ENCODE peak calls at places on chromosomes 13 and 19, in four cellular contexts. D is EL, O is pons, Z is mucosa of gallbladder. E is an unnamed sample.

GRCh38 chr13:23643828-23644419 is 73.7 kb downstream of the TNFRSF19 start:
- DNase-seq in D (no peak), O (no peak), Z (no peak), E (no peak)

GRCh38 chr13:98270819-98271218 is 93.8 kb upstream of the RNF113B start:
- DNase-seq in Z (no peak), O (no peak), D (no peak), E (no peak)

GRCh38 chr13:89609318-89609717 is 1738.2 kb upstream of the MIR17HG start:
- DNase-seq in Z (no peak), D (no peak), O (no peak), E (no peak)

GRCh38 chr13:30340367-30341184 is 33.2 kb upstream of the KATNAL1 start:
- DNase-seq in Z (peak; percentile 24), D (peak; percentile 92), O (no peak), E (peak; percentile 89)

GRCh38 chr13:91398413-91399188 is at the start of gene GPC5:
- DNase-seq in Z (peak; percentile 79), D (peak; percentile 55), O (peak; percentile 64), E (peak; percentile 70)

GRCh38 chr13:70080030-70080429 is 27.6 kb upstream of the ATXN8OS start:
- DNase-seq in D (no peak), O (peak; percentile 40), Z (no peak), E (no peak)

GRCh38 chr13:114099918-114100445 is 32.4 kb downstream of the RASA3 start:
- DNase-seq in D (peak; percentile 40), O (no peak), Z (no peak), E (no peak)

GRCh38 chr19:343941-344624 is 513 bp downstream of the MIER2 start:
- DNase-seq in O (no peak), Z (no peak), D (peak; percentile 27), E (peak; percentile 19)

GRCh38 chr13:97057196-97057595 is 62.9 kb upstream of the OXGR1 start:
- DNase-seq in O (no peak), Z (no peak), D (no peak), E (no peak)

E was measured in HCEC 1CT.